ENCODE peak calls at places on chromosomes 2 and 18, in five cellular contexts. One of them, this sample, is unnamed.

GRCh38 chr2:56287974-56288373 is 104.2 kb downstream of the CCDC85A start:
- DNase-seq in HepG2: no peak
- DNase-seq in A549: no peak
- DNase-seq in H1: no peak
- DNase-seq in K562: no peak
- DNase-seq in this sample: no peak

GRCh38 chr18:22470511-22471181 is 52.9 kb upstream of the CTAGE1 start:
- DNase-seq in H1: no peak
- DNase-seq in HepG2: no peak
- DNase-seq in K562: no peak
- DNase-seq in A549: peak
- DNase-seq in this sample: no peak

GRCh38 chr2:158989165-158989564 is 20.7 kb downstream of the TANC1 start:
- DNase-seq in HepG2: no peak
- DNase-seq in H1: no peak
- DNase-seq in K562: no peak
- DNase-seq in A549: no peak
- DNase-seq in this sample: no peak

GRCh38 chr2:239858179-239858578 is 167.0 kb downstream of the NDUFA10 start:
- DNase-seq in K562: peak
- DNase-seq in HepG2: no peak
- DNase-seq in H1: no peak
- DNase-seq in A549: no peak
- DNase-seq in this sample: no peak

GRCh38 chr2:71562518-71562917 is 109.2 kb downstream of the DYSF start:
- DNase-seq in A549: no peak
- DNase-seq in H1: no peak
- DNase-seq in K562: no peak
- DNase-seq in HepG2: no peak
- DNase-seq in this sample: no peak

GRCh38 chr18:50573679-50574078 is 13.8 kb downstream of the MAPK4 start:
- DNase-seq in H1: no peak
- DNase-seq in K562: peak
- DNase-seq in HepG2: no peak
- DNase-seq in A549: no peak
- DNase-seq in this sample: no peak

GRCh38 chr2:215736653-215737290 is 276.6 kb downstream of the MREG start:
- DNase-seq in K562: peak
- DNase-seq in A549: peak
- DNase-seq in HepG2: peak
- DNase-seq in H1: no peak
- DNase-seq in this sample: no peak

GRCh38 chr2:172357442-172357841 is 69.9 kb upstream of the ITGA6 start:
- DNase-seq in HepG2: no peak
- DNase-seq in A549: no peak
- DNase-seq in H1: no peak
- DNase-seq in K562: no peak
- DNase-seq in this sample: no peak

GRCh38 chr2:164903944-164904343 is 51.4 kb downstream of the SLC38A11 start:
- DNase-seq in A549: no peak
- DNase-seq in HepG2: no peak
- DNase-seq in K562: no peak
- DNase-seq in H1: no peak
- DNase-seq in this sample: no peak

GRCh38 chr2:240836781-240837467 is 16.9 kb upstream of the KIF1A start:
- DNase-seq in H1: no peak
- DNase-seq in HepG2: no peak
- DNase-seq in K562: no peak
- DNase-seq in A549: no peak
- DNase-seq in this sample: no peak

GRCh38 chr2:149733936-149734685 is 146.5 kb upstream of the MMADHC start:
- DNase-seq in H1: no peak
- DNase-seq in A549: peak
- DNase-seq in K562: no peak
- DNase-seq in HepG2: no peak
- DNase-seq in this sample: no peak

GRCh38 chr18:50315100-50315871 is 27.8 kb upstream of the CXXC1 start:
- DNase-seq in H1: no peak
- DNase-seq in HepG2: no peak
- DNase-seq in K562: no peak
- DNase-seq in A549: no peak
- DNase-seq in this sample: peak

GRCh38 chr18:78517328-78517727 is 462.3 kb upstream of the SALL3 start:
- DNase-seq in H1: no peak
- DNase-seq in A549: no peak
- DNase-seq in HepG2: no peak
- DNase-seq in K562: no peak
- DNase-seq in this sample: no peak

GRCh38 chr2:151630372-151630771 is 103.9 kb downstream of the NEB start:
- DNase-seq in HepG2: peak
- DNase-seq in A549: peak
- DNase-seq in K562: no peak
- DNase-seq in H1: no peak
- DNase-seq in this sample: no peak

GRCh38 chr2:96824079-96824870 is 8.2 kb downstream of the CNNM3 start:
- DNase-seq in A549: peak
- DNase-seq in H1: no peak
- DNase-seq in HepG2: peak
- DNase-seq in K562: no peak
- DNase-seq in this sample: no peak

GRCh38 chr2:232029336-232029735 is 67.8 kb downstream of the DIS3L2 start:
- DNase-seq in A549: no peak
- DNase-seq in H1: no peak
- DNase-seq in HepG2: no peak
- DNase-seq in K562: no peak
- DNase-seq in this sample: no peak

GRCh38 chr18:9249254-9249653 is 85.3 kb upstream of the TWSG1 start:
- DNase-seq in A549: no peak
- DNase-seq in K562: no peak
- DNase-seq in HepG2: no peak
- DNase-seq in H1: no peak
- DNase-seq in this sample: no peak

GRCh38 chr2:16604236-16604635 is 61.4 kb downstream of the CYRIA start:
- DNase-seq in HepG2: no peak
- DNase-seq in H1: no peak
- DNase-seq in A549: no peak
- DNase-seq in K562: no peak
- DNase-seq in this sample: no peak

GRCh38 chr18:13183359-13183758 is 35.2 kb upstream of the LDLRAD4 start:
- DNase-seq in H1: no peak
- DNase-seq in A549: no peak
- DNase-seq in HepG2: no peak
- DNase-seq in K562: no peak
- DNase-seq in this sample: no peak

GRCh38 chr2:204475403-204475802 is 69.9 kb upstream of the PARD3B start:
- DNase-seq in K562: no peak
- DNase-seq in HepG2: no peak
- DNase-seq in H1: no peak
- DNase-seq in A549: no peak
- DNase-seq in this sample: no peak

GRCh38 chr2:137179542-137179941 is 414.2 kb downstream of the THSD7B start:
- DNase-seq in HepG2: no peak
- DNase-seq in H1: no peak
- DNase-seq in A549: no peak
- DNase-seq in K562: no peak
- DNase-seq in this sample: no peak

GRCh38 chr2:43225093-43225787 is 1.2 kb downstream of the ZFP36L2 start:
- DNase-seq in HepG2: no peak
- DNase-seq in K562: peak
- DNase-seq in A549: peak
- DNase-seq in H1: no peak
- DNase-seq in this sample: no peak

GRCh38 chr18:76565238-76566173 is 70.5 kb upstream of the ZNF516 start:
- DNase-seq in K562: peak
- DNase-seq in A549: peak
- DNase-seq in H1: peak
- DNase-seq in HepG2: peak
- DNase-seq in this sample: no peak

GRCh38 chr2:134320930-134321329 is 67.1 kb downstream of the MGAT5 start:
- DNase-seq in A549: no peak
- DNase-seq in H1: no peak
- DNase-seq in K562: no peak
- DNase-seq in HepG2: no peak
- DNase-seq in this sample: no peak

GRCh38 chr2:233857511-233858118 is 3.3 kb upstream of the HJURP start:
- DNase-seq in A549: peak
- DNase-seq in K562: peak
- DNase-seq in H1: no peak
- DNase-seq in HepG2: no peak
- DNase-seq in this sample: no peak

GRCh38 chr2:191114403-191114886 is 36.3 kb downstream of the STAT4 start:
- DNase-seq in K562: no peak
- DNase-seq in A549: peak
- DNase-seq in H1: no peak
- DNase-seq in HepG2: no peak
- DNase-seq in this sample: peak

GRCh38 chr18:22563098-22563707 is 145.5 kb upstream of the CTAGE1 start:
- DNase-seq in H1: no peak
- DNase-seq in K562: peak
- DNase-seq in HepG2: peak
- DNase-seq in A549: peak
- DNase-seq in this sample: peak

GRCh38 chr2:66281980-66282379 is 152.9 kb upstream of the MEIS1 start:
- DNase-seq in H1: no peak
- DNase-seq in K562: no peak
- DNase-seq in HepG2: no peak
- DNase-seq in A549: no peak
- DNase-seq in this sample: no peak

GRCh38 chr2:8679567-8679826 is 2.4 kb upstream of the ID2 start:
- DNase-seq in K562: no peak
- DNase-seq in A549: no peak
- DNase-seq in H1: no peak
- DNase-seq in HepG2: no peak
- DNase-seq in this sample: no peak

GRCh38 chr2:224151161-224151560 is 112.1 kb upstream of the SERPINE2 start:
- DNase-seq in A549: peak
- DNase-seq in HepG2: peak
- DNase-seq in H1: no peak
- DNase-seq in K562: no peak
- DNase-seq in this sample: no peak

GRCh38 chr2:60510713-60511112 is 42.7 kb downstream of the BCL11A start:
- DNase-seq in K562: no peak
- DNase-seq in A549: no peak
- DNase-seq in HepG2: no peak
- DNase-seq in H1: no peak
- DNase-seq in this sample: no peak

GRCh38 chr2:116719841-116720240 is 1094.7 kb upstream of the DDX18 start:
- DNase-seq in A549: no peak
- DNase-seq in H1: no peak
- DNase-seq in K562: no peak
- DNase-seq in HepG2: no peak
- DNase-seq in this sample: no peak

GRCh38 chr2:47221956-47222355 is 66.8 kb upstream of the STPG4 start:
- DNase-seq in A549: no peak
- DNase-seq in H1: no peak
- DNase-seq in K562: peak
- DNase-seq in HepG2: no peak
- DNase-seq in this sample: no peak

GRCh38 chr2:235903803-235904637 is 264.2 kb downstream of the GBX2 start:
- DNase-seq in HepG2: no peak
- DNase-seq in A549: no peak
- DNase-seq in H1: no peak
- DNase-seq in K562: no peak
- DNase-seq in this sample: no peak
- TF ChIP-seq KDM1A in HepG2: no peak
- TF ChIP-seq KDM1A in A549: no peak
- TF ChIP-seq KDM1A in H1: no peak
- TF ChIP-seq KDM1A in K562: no peak
- TF ChIP-seq KDM1A in this sample: no peak

GRCh38 chr18:29501952-29502351 is 1325.0 kb upstream of the CDH2 start:
- DNase-seq in H1: no peak
- DNase-seq in K562: no peak
- DNase-seq in A549: peak
- DNase-seq in HepG2: no peak
- DNase-seq in this sample: no peak

GRCh38 chr18:29491907-29492306 is 1315.0 kb upstream of the CDH2 start:
- DNase-seq in K562: no peak
- DNase-seq in HepG2: no peak
- DNase-seq in A549: no peak
- DNase-seq in H1: no peak
- DNase-seq in this sample: no peak

GRCh38 chr18:29496276-29496675 is 1319.3 kb upstream of the CDH2 start:
- DNase-seq in K562: no peak
- DNase-seq in H1: no peak
- DNase-seq in A549: no peak
- DNase-seq in HepG2: no peak
- DNase-seq in this sample: no peak
- TF ChIP-seq KDM1A in K562: no peak
- TF ChIP-seq KDM1A in H1: no peak
- TF ChIP-seq KDM1A in A549: no peak
- TF ChIP-seq KDM1A in HepG2: no peak
- TF ChIP-seq KDM1A in this sample: no peak

GRCh38 chr2:133262888-133263287 is 305.4 kb downstream of the NCKAP5 start:
- DNase-seq in HepG2: no peak
- DNase-seq in K562: no peak
- DNase-seq in H1: no peak
- DNase-seq in A549: peak
- DNase-seq in this sample: no peak

GRCh38 chr2:133264951-133265949 is 303.0 kb downstream of the NCKAP5 start:
- DNase-seq in HepG2: no peak
- DNase-seq in A549: peak
- DNase-seq in H1: no peak
- DNase-seq in K562: no peak
- DNase-seq in this sample: no peak

GRCh38 chr2:133270550-133270949 is 297.7 kb downstream of the NCKAP5 start:
- DNase-seq in HepG2: no peak
- DNase-seq in K562: peak
- DNase-seq in H1: no peak
- DNase-seq in A549: peak
- DNase-seq in this sample: no peak

GRCh38 chr2:133266926-133267590 is 301.2 kb downstream of the NCKAP5 start:
- DNase-seq in H1: no peak
- DNase-seq in HepG2: no peak
- DNase-seq in K562: no peak
- DNase-seq in A549: peak
- DNase-seq in this sample: no peak

GRCh38 chr2:133266075-133266925 is 302.0 kb downstream of the NCKAP5 start:
- DNase-seq in H1: no peak
- DNase-seq in HepG2: no peak
- DNase-seq in K562: no peak
- DNase-seq in A549: peak
- DNase-seq in this sample: no peak
- TF ChIP-seq KDM1A in H1: no peak
- TF ChIP-seq KDM1A in HepG2: no peak
- TF ChIP-seq KDM1A in K562: no peak
- TF ChIP-seq KDM1A in A549: no peak
- TF ChIP-seq KDM1A in this sample: no peak

DNA sequence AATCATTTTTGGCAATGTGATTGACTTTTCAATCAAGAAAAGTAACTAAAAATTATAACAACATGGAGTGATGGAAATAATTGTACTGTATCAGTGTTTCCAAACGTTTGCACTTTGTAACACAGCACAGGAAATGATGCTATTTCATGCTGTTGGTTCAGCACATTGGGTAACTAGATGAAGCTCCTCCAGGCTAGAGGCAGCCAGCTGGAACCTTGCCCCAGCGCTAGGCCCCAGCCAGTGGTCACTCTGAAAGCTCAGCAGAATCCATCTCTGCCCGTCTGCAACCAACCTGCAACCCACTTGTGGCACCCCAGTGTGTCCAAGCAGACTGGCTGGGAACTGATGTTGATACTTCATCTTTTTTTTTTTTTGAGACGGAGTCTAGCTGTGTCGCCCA is 15.3 kb downstream of the UNC50 start:
- DNase-seq in A549: no peak
- DNase-seq in K562: no peak
- DNase-seq in H1: no peak
- DNase-seq in HepG2: no peak
- DNase-seq in this sample: no peak
- TF ChIP-seq KDM1A in A549: no peak
- TF ChIP-seq KDM1A in K562: no peak
- TF ChIP-seq KDM1A in H1: no peak
- TF ChIP-seq KDM1A in HepG2: no peak
- TF ChIP-seq KDM1A in this sample: no peak